ENCODE peak calls at places on chromosomes 3 and 15, in six cellular contexts. Q is HepG2, R is epithelial cell of esophagus, B is endothelial cell, Y is EH, L is NCI-H526 treated with DMSO at 0.1 percent for 48 hours. V is an unnamed sample.

GRCh38 chr3:184771748-184772147 is 40.2 kb upstream of the VPS8 start:
- DNase-seq in Q (no peak), R (no peak), B (no peak), Y (no peak), L (no peak), V (no peak)

GRCh38 chr3:67033091-67033490 is 35.0 kb downstream of the KBTBD8 start:
- DNase-seq in Q (no peak), R (no peak), B (no peak), Y (no peak), L (no peak), V (no peak)

GRCh38 chr15:58313810-58314592 is 117.8 kb upstream of the LIPC start:
- DNase-seq in Q (no peak), R (no peak), B (no peak), Y (no peak), L (no peak), V (no peak)

GRCh38 chr15:74351639-74352038 is 15.8 kb downstream of the CYP11A1 start:
- DNase-seq in Q (no peak), R (no peak), B (no peak), Y (no peak), L (no peak), V (no peak)

GRCh38 chr3:103295974-103296570 is 861.3 kb downstream of the ZPLD1 start:
- DNase-seq in Q (peak), R (peak), B (no peak), Y (peak), L (no peak), V (peak)

GRCh38 chr3:155131104-155131503 is 51.0 kb downstream of the MME start:
- DNase-seq in Q (no peak), R (peak), B (no peak), Y (peak), L (no peak), V (peak)

GRCh38 chr3:14143826-14144225 is 19.0 kb downstream of the TMEM43 start:
- DNase-seq in Q (peak), R (peak), B (no peak), Y (peak), L (no peak), V (peak)

GRCh38 chr3:134067311-134068161 is 37.8 kb upstream of the SLCO2A1 start:
- DNase-seq in Q (no peak), R (no peak), B (no peak), Y (no peak), L (no peak), V (peak)

GRCh38 chr3:69231929-69232437 is 109.6 kb upstream of the LMOD3 start:
- DNase-seq in Q (no peak), R (peak), B (no peak), Y (peak), L (no peak), V (peak)

GRCh38 chr15:90067181-90067952 is 34.9 kb downstream of the IDH2 start:
- DNase-seq in Q (no peak), R (no peak), B (no peak), Y (no peak), L (no peak), V (no peak)

GRCh38 chr15:80580536-80581260 is 114.4 kb upstream of the ABHD17C start:
- DNase-seq in Q (no peak), R (no peak), B (no peak), Y (no peak), L (no peak), V (no peak)

GRCh38 chr3:197026481-197026866 is 3.1 kb downstream of the MELTF start:
- DNase-seq in Q (no peak), R (no peak), B (no peak), Y (no peak), L (no peak), V (no peak)

GRCh38 chr15:69303337-69304175 is 4.8 kb downstream of the PAQR5 start:
- DNase-seq in Q (no peak), R (no peak), B (no peak), Y (peak), L (no peak), V (peak)

V was measured in fibroblast of mammary gland.